ENCODE peak calls at places on chromosomes 4 and X, in seven cellular contexts. One of them, this sample, is unnamed.

GRCh38 chrX:47193475-47194241 is at the start of gene UBA1:
- DNase-seq in esophagus squamous epithelium: peak; percentile 90
- DNase-seq in right lobe of liver: peak; percentile 96
- DNase-seq in tibial nerve: peak; percentile 85
- DNase-seq in ovary: peak; percentile 98
- DNase-seq in IMR-90: peak; percentile 95
- DNase-seq in CD8-positive, alpha-beta T cell: peak; percentile 93
- DNase-seq in this sample: peak; percentile 100

GRCh38 chrX:45775462-45775861 is 574.8 kb upstream of the DIPK2B start:
- DNase-seq in IMR-90: peak; percentile 81
- DNase-seq in right lobe of liver: no peak
- DNase-seq in esophagus squamous epithelium: no peak
- DNase-seq in ovary: no peak
- DNase-seq in tibial nerve: no peak
- DNase-seq in CD8-positive, alpha-beta T cell: no peak
- DNase-seq in this sample: no peak

GRCh38 chr4:126582737-126583136 is 1050.0 kb upstream of the INTU start:
- DNase-seq in IMR-90: peak; percentile 5
- DNase-seq in right lobe of liver: no peak
- DNase-seq in tibial nerve: no peak
- DNase-seq in esophagus squamous epithelium: no peak
- DNase-seq in CD8-positive, alpha-beta T cell: no peak
- DNase-seq in ovary: no peak
- DNase-seq in this sample: no peak

GRCh38 chr4:150713251-150713650 is 131.3 kb downstream of the MAB21L2 start:
- DNase-seq in tibial nerve: no peak
- DNase-seq in right lobe of liver: no peak
- DNase-seq in IMR-90: no peak
- DNase-seq in ovary: no peak
- DNase-seq in esophagus squamous epithelium: no peak
- DNase-seq in CD8-positive, alpha-beta T cell: no peak
- DNase-seq in this sample: no peak

GRCh38 chr4:146333187-146333894 is 119.0 kb downstream of the REELD1 start:
- DNase-seq in CD8-positive, alpha-beta T cell: no peak
- DNase-seq in right lobe of liver: no peak
- DNase-seq in esophagus squamous epithelium: no peak
- DNase-seq in tibial nerve: no peak
- DNase-seq in ovary: no peak
- DNase-seq in IMR-90: peak; percentile 68
- DNase-seq in this sample: no peak

GRCh38 chrX:91414710-91415109 is 19.9 kb upstream of the PABPC5 start:
- DNase-seq in tibial nerve: no peak
- DNase-seq in right lobe of liver: no peak
- DNase-seq in ovary: no peak
- DNase-seq in CD8-positive, alpha-beta T cell: no peak
- DNase-seq in IMR-90: no peak
- DNase-seq in esophagus squamous epithelium: no peak
- DNase-seq in this sample: no peak

GRCh38 chr4:139817657-139818452 is 152.2 kb downstream of the MGST2 start:
- DNase-seq in tibial nerve: no peak
- DNase-seq in esophagus squamous epithelium: no peak
- DNase-seq in IMR-90: no peak
- DNase-seq in ovary: peak; percentile 32
- DNase-seq in right lobe of liver: no peak
- DNase-seq in CD8-positive, alpha-beta T cell: no peak
- DNase-seq in this sample: no peak

GRCh38 chr4:156193116-156193515 is 239.4 kb upstream of the CTSO start:
- DNase-seq in ovary: no peak
- DNase-seq in tibial nerve: no peak
- DNase-seq in CD8-positive, alpha-beta T cell: no peak
- DNase-seq in right lobe of liver: no peak
- DNase-seq in esophagus squamous epithelium: no peak
- DNase-seq in IMR-90: peak; percentile 17
- DNase-seq in this sample: no peak

GRCh38 chr4:38949416-38950051 is 81.9 kb downstream of the FAM114A1 start:
- DNase-seq in tibial nerve: no peak
- DNase-seq in IMR-90: peak; percentile 70
- DNase-seq in esophagus squamous epithelium: no peak
- DNase-seq in CD8-positive, alpha-beta T cell: peak; percentile 73
- DNase-seq in ovary: no peak
- DNase-seq in right lobe of liver: no peak
- DNase-seq in this sample: no peak

GRCh38 chr4:27819261-27819660 is 958.6 kb downstream of the STIM2 start:
- DNase-seq in ovary: no peak
- DNase-seq in esophagus squamous epithelium: no peak
- DNase-seq in CD8-positive, alpha-beta T cell: no peak
- DNase-seq in IMR-90: no peak
- DNase-seq in right lobe of liver: no peak
- DNase-seq in tibial nerve: no peak
- DNase-seq in this sample: no peak

GRCh38 chr4:101155368-101155767 is 192.0 kb downstream of the PPP3CA start:
- DNase-seq in tibial nerve: no peak
- DNase-seq in IMR-90: peak; percentile 75
- DNase-seq in esophagus squamous epithelium: no peak
- DNase-seq in ovary: no peak
- DNase-seq in right lobe of liver: no peak
- DNase-seq in CD8-positive, alpha-beta T cell: no peak
- DNase-seq in this sample: no peak

GRCh38 chrX:57772637-57773036 is 92.6 kb upstream of the NLRP2B start:
- DNase-seq in right lobe of liver: no peak
- DNase-seq in IMR-90: no peak
- DNase-seq in esophagus squamous epithelium: no peak
- DNase-seq in tibial nerve: no peak
- DNase-seq in ovary: no peak
- DNase-seq in CD8-positive, alpha-beta T cell: no peak
- DNase-seq in this sample: no peak

GRCh38 chr4:86834901-86835300 is 14.3 kb downstream of the SLC10A6 start:
- DNase-seq in tibial nerve: no peak
- DNase-seq in CD8-positive, alpha-beta T cell: no peak
- DNase-seq in esophagus squamous epithelium: no peak
- DNase-seq in ovary: no peak
- DNase-seq in right lobe of liver: no peak
- DNase-seq in IMR-90: peak; percentile 89
- DNase-seq in this sample: no peak

GRCh38 chrX:38225093-38225492 is 4.4 kb upstream of the SRPX start:
- DNase-seq in tibial nerve: no peak
- DNase-seq in esophagus squamous epithelium: no peak
- DNase-seq in IMR-90: peak; percentile 60
- DNase-seq in CD8-positive, alpha-beta T cell: no peak
- DNase-seq in ovary: no peak
- DNase-seq in right lobe of liver: no peak
- DNase-seq in this sample: no peak

GRCh38 chrX:27915617-27916016 is 65.6 kb downstream of the DCAF8L1 start:
- DNase-seq in right lobe of liver: no peak
- DNase-seq in CD8-positive, alpha-beta T cell: no peak
- DNase-seq in esophagus squamous epithelium: no peak
- DNase-seq in ovary: no peak
- DNase-seq in IMR-90: peak; percentile 24
- DNase-seq in tibial nerve: no peak
- DNase-seq in this sample: no peak

GRCh38 chr4:153283260-153283659 is 61.2 kb upstream of the MND1 start:
- DNase-seq in tibial nerve: no peak
- DNase-seq in CD8-positive, alpha-beta T cell: no peak
- DNase-seq in right lobe of liver: no peak
- DNase-seq in ovary: no peak
- DNase-seq in IMR-90: no peak
- DNase-seq in esophagus squamous epithelium: no peak
- DNase-seq in this sample: no peak

GRCh38 chr4:153276966-153277365 is 67.5 kb upstream of the MND1 start:
- DNase-seq in esophagus squamous epithelium: no peak
- DNase-seq in IMR-90: no peak
- DNase-seq in right lobe of liver: no peak
- DNase-seq in CD8-positive, alpha-beta T cell: no peak
- DNase-seq in ovary: no peak
- DNase-seq in tibial nerve: no peak
- DNase-seq in this sample: no peak

GRCh38 chr4:153281476-153281875 is 63.0 kb upstream of the MND1 start:
- DNase-seq in CD8-positive, alpha-beta T cell: no peak
- DNase-seq in ovary: no peak
- DNase-seq in esophagus squamous epithelium: no peak
- DNase-seq in tibial nerve: no peak
- DNase-seq in IMR-90: no peak
- DNase-seq in right lobe of liver: no peak
- DNase-seq in this sample: no peak

DNA sequence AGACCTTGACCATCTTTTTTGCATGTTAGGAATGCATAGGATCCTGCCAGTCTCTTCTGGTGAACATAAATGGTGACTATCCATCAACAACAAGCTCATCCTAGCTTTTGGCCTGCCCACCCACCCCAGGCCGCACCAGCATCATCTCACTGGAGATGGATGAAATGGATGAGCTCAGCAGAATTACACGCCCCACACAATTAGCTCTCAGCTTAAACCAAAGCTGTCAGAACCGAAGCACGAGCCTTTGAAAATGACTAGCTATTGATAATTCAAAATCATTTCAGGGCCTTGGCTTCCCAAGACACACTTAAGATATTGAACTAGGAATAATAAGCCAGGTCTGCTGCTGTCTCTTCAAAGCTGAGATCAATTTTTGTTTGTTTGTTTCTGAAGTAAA is 62.5 kb upstream of the MND1 start:
- DNase-seq in IMR-90: no peak
- DNase-seq in CD8-positive, alpha-beta T cell: no peak
- DNase-seq in right lobe of liver: no peak
- DNase-seq in esophagus squamous epithelium: no peak
- DNase-seq in ovary: no peak
- DNase-seq in tibial nerve: no peak
- DNase-seq in this sample: no peak
- H3K27ac ChIP-seq in IMR-90: no peak overlapping the region
- H3K27ac ChIP-seq in CD8-positive, alpha-beta T cell: no peak overlapping the region
- H3K27ac ChIP-seq in right lobe of liver: no peak overlapping the region
- H3K27ac ChIP-seq in esophagus squamous epithelium: no peak overlapping the region
- H3K27ac ChIP-seq in ovary: no peak overlapping the region
- H3K27ac ChIP-seq in tibial nerve: no peak overlapping the region
- H3K27ac ChIP-seq in this sample: no peak overlapping the region

GRCh38 chr4:84927428-84927827 is 39.1 kb downstream of the WDFY3 start:
- DNase-seq in CD8-positive, alpha-beta T cell: no peak
- DNase-seq in esophagus squamous epithelium: no peak
- DNase-seq in tibial nerve: no peak
- DNase-seq in ovary: no peak
- DNase-seq in right lobe of liver: no peak
- DNase-seq in IMR-90: no peak
- DNase-seq in this sample: no peak

GRCh38 chr4:84928089-84928488 is 38.4 kb downstream of the WDFY3 start:
- DNase-seq in right lobe of liver: no peak
- DNase-seq in esophagus squamous epithelium: no peak
- DNase-seq in ovary: no peak
- DNase-seq in IMR-90: no peak
- DNase-seq in tibial nerve: no peak
- DNase-seq in CD8-positive, alpha-beta T cell: no peak
- DNase-seq in this sample: no peak

GRCh38 chr4:84920591-84920990 is 45.9 kb downstream of the WDFY3 start:
- DNase-seq in ovary: no peak
- DNase-seq in tibial nerve: no peak
- DNase-seq in esophagus squamous epithelium: no peak
- DNase-seq in right lobe of liver: no peak
- DNase-seq in CD8-positive, alpha-beta T cell: no peak
- DNase-seq in IMR-90: peak; percentile 78
- DNase-seq in this sample: no peak

DNA sequence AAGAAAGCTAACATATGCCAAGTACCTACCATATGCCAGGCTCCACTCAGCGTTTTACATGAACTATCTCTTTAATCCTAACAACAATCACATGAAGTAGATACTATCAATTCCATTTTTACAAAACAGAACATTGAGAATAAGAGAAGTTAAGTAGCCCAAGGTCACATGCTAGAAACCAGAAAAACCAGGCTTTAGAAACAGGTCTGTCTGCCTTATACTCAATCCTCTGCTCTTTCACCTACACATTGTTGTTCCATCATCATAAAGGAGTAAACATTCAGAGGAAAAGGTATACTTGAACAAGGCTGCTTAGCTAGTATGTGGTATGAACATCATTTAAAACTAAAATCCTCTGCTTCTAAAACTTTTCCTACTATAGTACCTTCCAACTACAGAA is 42.1 kb downstream of the WDFY3 start:
- DNase-seq in esophagus squamous epithelium: no peak
- DNase-seq in right lobe of liver: no peak
- DNase-seq in CD8-positive, alpha-beta T cell: no peak
- DNase-seq in ovary: no peak
- DNase-seq in IMR-90: no peak
- DNase-seq in tibial nerve: no peak
- DNase-seq in this sample: no peak
- H3K36me3 ChIP-seq in esophagus squamous epithelium: no peaks in the 10 kb centered on the region
- H3K36me3 ChIP-seq in right lobe of liver: no peaks in the 10 kb centered on the region
- H3K36me3 ChIP-seq in CD8-positive, alpha-beta T cell: no peaks in the 10 kb centered on the region
- H3K36me3 ChIP-seq in ovary: no peaks in the 10 kb centered on the region
- H3K36me3 ChIP-seq in IMR-90: peaks cover 5% of the 10 kb centered on the region
- H3K36me3 ChIP-seq in tibial nerve: no peaks in the 10 kb centered on the region
- H3K36me3 ChIP-seq in this sample: no peaks in the 10 kb centered on the region

GRCh38 chr4:76996445-76996844 is 46.9 kb downstream of the SEPTIN11 start:
- DNase-seq in IMR-90: no peak
- DNase-seq in right lobe of liver: no peak
- DNase-seq in CD8-positive, alpha-beta T cell: no peak
- DNase-seq in esophagus squamous epithelium: no peak
- DNase-seq in ovary: no peak
- DNase-seq in tibial nerve: no peak
- DNase-seq in this sample: no peak

GRCh38 chr4:77001907-77002306 is 52.4 kb downstream of the SEPTIN11 start:
- DNase-seq in ovary: no peak
- DNase-seq in CD8-positive, alpha-beta T cell: no peak
- DNase-seq in right lobe of liver: no peak
- DNase-seq in tibial nerve: no peak
- DNase-seq in IMR-90: peak; percentile 79
- DNase-seq in esophagus squamous epithelium: no peak
- DNase-seq in this sample: no peak

GRCh38 chr4:76997454-76997853 is 47.9 kb downstream of the SEPTIN11 start:
- DNase-seq in tibial nerve: no peak
- DNase-seq in IMR-90: no peak
- DNase-seq in right lobe of liver: no peak
- DNase-seq in esophagus squamous epithelium: no peak
- DNase-seq in CD8-positive, alpha-beta T cell: no peak
- DNase-seq in ovary: no peak
- DNase-seq in this sample: no peak

GRCh38 chr4:76995776-76996175 is 46.2 kb downstream of the SEPTIN11 start:
- DNase-seq in IMR-90: no peak
- DNase-seq in esophagus squamous epithelium: no peak
- DNase-seq in tibial nerve: no peak
- DNase-seq in ovary: no peak
- DNase-seq in right lobe of liver: no peak
- DNase-seq in CD8-positive, alpha-beta T cell: no peak
- DNase-seq in this sample: no peak

GRCh38 chr4:76998251-76998901 is 48.8 kb downstream of the SEPTIN11 start:
- DNase-seq in ovary: no peak
- DNase-seq in CD8-positive, alpha-beta T cell: no peak
- DNase-seq in esophagus squamous epithelium: no peak
- DNase-seq in right lobe of liver: no peak
- DNase-seq in IMR-90: peak; percentile 75
- DNase-seq in tibial nerve: no peak
- DNase-seq in this sample: no peak
- H3K4me1 ChIP-seq in ovary: peaks cover 2% of the 10 kb centered on the region
- H3K4me1 ChIP-seq in CD8-positive, alpha-beta T cell: peaks cover 22% of the 10 kb centered on the region
- H3K4me1 ChIP-seq in esophagus squamous epithelium: peaks cover 23% of the 10 kb centered on the region
- H3K4me1 ChIP-seq in right lobe of liver: no peaks in the 10 kb centered on the region
- H3K4me1 ChIP-seq in IMR-90: peaks cover 18% of the 10 kb centered on the region
- H3K4me1 ChIP-seq in tibial nerve: peaks cover 16% of the 10 kb centered on the region
- H3K4me1 ChIP-seq in this sample: no peaks in the 10 kb centered on the region

GRCh38 chrX:10377427-10377826 is 220.7 kb downstream of the CLCN4 start:
- DNase-seq in ovary: no peak
- DNase-seq in esophagus squamous epithelium: no peak
- DNase-seq in tibial nerve: no peak
- DNase-seq in CD8-positive, alpha-beta T cell: no peak
- DNase-seq in right lobe of liver: no peak
- DNase-seq in IMR-90: no peak
- DNase-seq in this sample: no peak

GRCh38 chrX:10381218-10381617 is 224.4 kb downstream of the CLCN4 start:
- DNase-seq in tibial nerve: no peak
- DNase-seq in esophagus squamous epithelium: no peak
- DNase-seq in ovary: no peak
- DNase-seq in right lobe of liver: no peak
- DNase-seq in CD8-positive, alpha-beta T cell: no peak
- DNase-seq in IMR-90: no peak
- DNase-seq in this sample: no peak

GRCh38 chrX:10379848-10380247 is 223.1 kb downstream of the CLCN4 start:
- DNase-seq in CD8-positive, alpha-beta T cell: no peak
- DNase-seq in ovary: no peak
- DNase-seq in right lobe of liver: no peak
- DNase-seq in IMR-90: no peak
- DNase-seq in esophagus squamous epithelium: no peak
- DNase-seq in tibial nerve: no peak
- DNase-seq in this sample: no peak
- H3K27ac ChIP-seq in CD8-positive, alpha-beta T cell: no peak overlapping the region
- H3K27ac ChIP-seq in ovary: no peak overlapping the region
- H3K27ac ChIP-seq in right lobe of liver: no peak overlapping the region
- H3K27ac ChIP-seq in IMR-90: no peak overlapping the region
- H3K27ac ChIP-seq in esophagus squamous epithelium: no peak overlapping the region
- H3K27ac ChIP-seq in tibial nerve: no peak overlapping the region
- H3K27ac ChIP-seq in this sample: no peak overlapping the region

This sample was measured in colonic mucosa.